ENCODE peak calls at places on chromosome 17, in five cellular contexts. One of them, this sample, is unnamed.

GRCh38 chr17:66737524-66737923 is 97.4 kb upstream of the CACNG5 start:
- DNase-seq in NCI-H510A: peak; percentile 64
- DNase-seq in natural killer cell treated with Interleukin-12 subunit alpha and Interleukin-12 subunit beta and Interleukin-15 and Interleukin-18, amount 100 ng/mL, for 72 hours: no peak
- DNase-seq in iris pigment epithelial cell: peak; percentile 72
- DNase-seq in Right ventricle myocardium superior: peak; percentile 71
- DNase-seq in this sample: peak; percentile 47

GRCh38 chr17:57671546-57672204 is 73.4 kb downstream of the CCDC182 start:
- DNase-seq in natural killer cell treated with Interleukin-12 subunit alpha and Interleukin-12 subunit beta and Interleukin-15 and Interleukin-18, amount 100 ng/mL, for 72 hours: peak; percentile 79
- DNase-seq in Right ventricle myocardium superior: peak; percentile 84
- DNase-seq in iris pigment epithelial cell: peak; percentile 69
- DNase-seq in NCI-H510A: peak; percentile 69
- DNase-seq in this sample: peak; percentile 88

GRCh38 chr17:42917236-42917603 is 16.6 kb downstream of the G6PC1 start:
- DNase-seq in natural killer cell treated with Interleukin-12 subunit alpha and Interleukin-12 subunit beta and Interleukin-15 and Interleukin-18, amount 100 ng/mL, for 72 hours: no peak
- DNase-seq in Right ventricle myocardium superior: no peak
- DNase-seq in NCI-H510A: no peak
- DNase-seq in iris pigment epithelial cell: no peak
- DNase-seq in this sample: no peak

GRCh38 chr17:73489333-73489732 is 154.9 kb downstream of the SDK2 start:
- DNase-seq in natural killer cell treated with Interleukin-12 subunit alpha and Interleukin-12 subunit beta and Interleukin-15 and Interleukin-18, amount 100 ng/mL, for 72 hours: peak; percentile 52
- DNase-seq in Right ventricle myocardium superior: no peak
- DNase-seq in NCI-H510A: no peak
- DNase-seq in iris pigment epithelial cell: no peak
- DNase-seq in this sample: no peak

GRCh38 chr17:67281053-67281452 is 36.1 kb upstream of the HELZ start:
- DNase-seq in NCI-H510A: no peak
- DNase-seq in Right ventricle myocardium superior: no peak
- DNase-seq in natural killer cell treated with Interleukin-12 subunit alpha and Interleukin-12 subunit beta and Interleukin-15 and Interleukin-18, amount 100 ng/mL, for 72 hours: no peak
- DNase-seq in iris pigment epithelial cell: no peak
- DNase-seq in this sample: no peak

GRCh38 chr17:39662551-39663339 is 2.4 kb upstream of the TCAP start:
- DNase-seq in Right ventricle myocardium superior: peak; percentile 63
- DNase-seq in NCI-H510A: no peak
- DNase-seq in iris pigment epithelial cell: no peak
- DNase-seq in natural killer cell treated with Interleukin-12 subunit alpha and Interleukin-12 subunit beta and Interleukin-15 and Interleukin-18, amount 100 ng/mL, for 72 hours: no peak
- DNase-seq in this sample: no peak

GRCh38 chr17:11278984-11279270 is 37.9 kb downstream of the SHISA6 start:
- DNase-seq in Right ventricle myocardium superior: no peak
- DNase-seq in NCI-H510A: no peak
- DNase-seq in natural killer cell treated with Interleukin-12 subunit alpha and Interleukin-12 subunit beta and Interleukin-15 and Interleukin-18, amount 100 ng/mL, for 72 hours: no peak
- DNase-seq in iris pigment epithelial cell: no peak
- DNase-seq in this sample: no peak

GRCh38 chr17:56359518-56359917 is 206.2 kb downstream of the ANKFN1 start:
- DNase-seq in Right ventricle myocardium superior: no peak
- DNase-seq in NCI-H510A: no peak
- DNase-seq in iris pigment epithelial cell: no peak
- DNase-seq in natural killer cell treated with Interleukin-12 subunit alpha and Interleukin-12 subunit beta and Interleukin-15 and Interleukin-18, amount 100 ng/mL, for 72 hours: no peak
- DNase-seq in this sample: no peak

GRCh38 chr17:74485012-74485743 is 18.7 kb downstream of the CD300A start:
- DNase-seq in iris pigment epithelial cell: no peak
- DNase-seq in natural killer cell treated with Interleukin-12 subunit alpha and Interleukin-12 subunit beta and Interleukin-15 and Interleukin-18, amount 100 ng/mL, for 72 hours: no peak
- DNase-seq in Right ventricle myocardium superior: no peak
- DNase-seq in NCI-H510A: no peak
- DNase-seq in this sample: no peak

GRCh38 chr17:37024181-37024637 is 75.5 kb downstream of the AATF start:
- DNase-seq in natural killer cell treated with Interleukin-12 subunit alpha and Interleukin-12 subunit beta and Interleukin-15 and Interleukin-18, amount 100 ng/mL, for 72 hours: no peak
- DNase-seq in NCI-H510A: no peak
- DNase-seq in Right ventricle myocardium superior: no peak
- DNase-seq in iris pigment epithelial cell: peak; percentile 21
- DNase-seq in this sample: no peak

GRCh38 chr17:55005520-55005919 is 37.0 kb downstream of the STXBP4 start:
- DNase-seq in natural killer cell treated with Interleukin-12 subunit alpha and Interleukin-12 subunit beta and Interleukin-15 and Interleukin-18, amount 100 ng/mL, for 72 hours: no peak
- DNase-seq in iris pigment epithelial cell: peak; percentile 28
- DNase-seq in Right ventricle myocardium superior: no peak
- DNase-seq in NCI-H510A: no peak
- DNase-seq in this sample: peak; percentile 4

GRCh38 chr17:57293077-57293476 is 36.8 kb downstream of the MSI2 start:
- DNase-seq in natural killer cell treated with Interleukin-12 subunit alpha and Interleukin-12 subunit beta and Interleukin-15 and Interleukin-18, amount 100 ng/mL, for 72 hours: no peak
- DNase-seq in Right ventricle myocardium superior: no peak
- DNase-seq in iris pigment epithelial cell: peak; percentile 80
- DNase-seq in NCI-H510A: peak; percentile 81
- DNase-seq in this sample: no peak

GRCh38 chr17:67376509-67376891 is 581 bp upstream of the PITPNC1 start:
- DNase-seq in NCI-H510A: no peak
- DNase-seq in natural killer cell treated with Interleukin-12 subunit alpha and Interleukin-12 subunit beta and Interleukin-15 and Interleukin-18, amount 100 ng/mL, for 72 hours: no peak
- DNase-seq in iris pigment epithelial cell: peak; percentile 78
- DNase-seq in Right ventricle myocardium superior: no peak
- DNase-seq in this sample: peak; percentile 57

GRCh38 chr17:16517477-16517876 is 25.5 kb upstream of the LRRC75A start:
- DNase-seq in NCI-H510A: no peak
- DNase-seq in natural killer cell treated with Interleukin-12 subunit alpha and Interleukin-12 subunit beta and Interleukin-15 and Interleukin-18, amount 100 ng/mL, for 72 hours: no peak
- DNase-seq in Right ventricle myocardium superior: no peak
- DNase-seq in iris pigment epithelial cell: no peak
- DNase-seq in this sample: no peak

GRCh38 chr17:9370464-9370863 is 205.2 kb downstream of the STX8 start:
- DNase-seq in natural killer cell treated with Interleukin-12 subunit alpha and Interleukin-12 subunit beta and Interleukin-15 and Interleukin-18, amount 100 ng/mL, for 72 hours: no peak
- DNase-seq in NCI-H510A: no peak
- DNase-seq in Right ventricle myocardium superior: no peak
- DNase-seq in iris pigment epithelial cell: peak; percentile 81
- DNase-seq in this sample: no peak

GRCh38 chr17:21353326-21354010 is 22.7 kb upstream of the KCNJ12 start:
- DNase-seq in Right ventricle myocardium superior: peak; percentile 39
- DNase-seq in iris pigment epithelial cell: peak; percentile 39
- DNase-seq in NCI-H510A: no peak
- DNase-seq in natural killer cell treated with Interleukin-12 subunit alpha and Interleukin-12 subunit beta and Interleukin-15 and Interleukin-18, amount 100 ng/mL, for 72 hours: no peak
- DNase-seq in this sample: no peak

GRCh38 chr17:61414141-61414935 is 14.7 kb downstream of the TBX2 start:
- DNase-seq in iris pigment epithelial cell: no peak
- DNase-seq in Right ventricle myocardium superior: peak; percentile 64
- DNase-seq in natural killer cell treated with Interleukin-12 subunit alpha and Interleukin-12 subunit beta and Interleukin-15 and Interleukin-18, amount 100 ng/mL, for 72 hours: no peak
- DNase-seq in NCI-H510A: no peak
- DNase-seq in this sample: no peak

GRCh38 chr17:29563816-29564215 is 3.0 kb downstream of the ABHD15 start:
- DNase-seq in natural killer cell treated with Interleukin-12 subunit alpha and Interleukin-12 subunit beta and Interleukin-15 and Interleukin-18, amount 100 ng/mL, for 72 hours: peak; percentile 53
- DNase-seq in Right ventricle myocardium superior: no peak
- DNase-seq in iris pigment epithelial cell: no peak
- DNase-seq in NCI-H510A: no peak
- DNase-seq in this sample: no peak

GRCh38 chr17:53516643-53517042 is 306.1 kb upstream of the KIF2B start:
- DNase-seq in Right ventricle myocardium superior: no peak
- DNase-seq in natural killer cell treated with Interleukin-12 subunit alpha and Interleukin-12 subunit beta and Interleukin-15 and Interleukin-18, amount 100 ng/mL, for 72 hours: no peak
- DNase-seq in NCI-H510A: no peak
- DNase-seq in iris pigment epithelial cell: peak; percentile 1
- DNase-seq in this sample: no peak

GRCh38 chr17:48444531-48445247 is 14.7 kb upstream of the SKAP1 start:
- DNase-seq in iris pigment epithelial cell: no peak
- DNase-seq in Right ventricle myocardium superior: no peak
- DNase-seq in NCI-H510A: no peak
- DNase-seq in natural killer cell treated with Interleukin-12 subunit alpha and Interleukin-12 subunit beta and Interleukin-15 and Interleukin-18, amount 100 ng/mL, for 72 hours: no peak
- DNase-seq in this sample: no peak

GRCh38 chr17:48438662-48439061 is 8.6 kb upstream of the SKAP1 start:
- DNase-seq in Right ventricle myocardium superior: no peak
- DNase-seq in natural killer cell treated with Interleukin-12 subunit alpha and Interleukin-12 subunit beta and Interleukin-15 and Interleukin-18, amount 100 ng/mL, for 72 hours: no peak
- DNase-seq in iris pigment epithelial cell: no peak
- DNase-seq in NCI-H510A: no peak
- DNase-seq in this sample: no peak

GRCh38 chr17:68301438-68301959 is 10.2 kb downstream of the ARSG start:
- DNase-seq in NCI-H510A: peak; percentile 88
- DNase-seq in natural killer cell treated with Interleukin-12 subunit alpha and Interleukin-12 subunit beta and Interleukin-15 and Interleukin-18, amount 100 ng/mL, for 72 hours: no peak
- DNase-seq in iris pigment epithelial cell: no peak
- DNase-seq in Right ventricle myocardium superior: no peak
- DNase-seq in this sample: peak; percentile 19

GRCh38 chr17:5785343-5785742 is 201.0 kb upstream of the NLRP1 start:
- DNase-seq in natural killer cell treated with Interleukin-12 subunit alpha and Interleukin-12 subunit beta and Interleukin-15 and Interleukin-18, amount 100 ng/mL, for 72 hours: no peak
- DNase-seq in Right ventricle myocardium superior: no peak
- DNase-seq in iris pigment epithelial cell: peak; percentile 37
- DNase-seq in NCI-H510A: no peak
- DNase-seq in this sample: no peak

This sample was measured in G401.